ENCODE peak calls at places on chromosomes 6 and 20, in seven cellular contexts. A is prostate gland, X is HCT116, U is suprapubic skin, O is H1, C is breast epithelium, K is transverse colon. V is an unnamed sample.

GRCh38 chr6:9224539-9224938 is 789.2 kb upstream of the SLC35B3 start:
- DNase-seq in A (no peak), X (no peak), U (no peak), O (no peak), C (no peak), K (no peak), V (no peak)

GRCh38 chr20:45415822-45416637 is at the start of gene PIGT:
- DNase-seq in A (peak), X (peak), U (peak), O (peak), C (peak), K (peak), V (no peak)

GRCh38 chr20:36777576-36777975 is 4.0 kb upstream of the DSN1 start:
- DNase-seq in A (no peak), X (no peak), U (no peak), O (no peak), C (no peak), K (no peak), V (no peak)

GRCh38 chr20:63810730-63811490 is 20.2 kb downstream of the ZBTB46 start:
- DNase-seq in A (no peak), X (no peak), U (no peak), O (no peak), C (no peak), K (no peak), V (no peak)

GRCh38 chr6:109743739-109744138 is 52.6 kb downstream of the FIG4 start:
- DNase-seq in A (no peak), X (no peak), U (no peak), O (no peak), C (no peak), K (no peak), V (no peak)

GRCh38 chr6:68559052-68559451 is 76.0 kb upstream of the ADGRB3 start:
- DNase-seq in A (no peak), X (no peak), U (no peak), O (no peak), C (no peak), K (no peak), V (no peak)

GRCh38 chr6:158756126-158756525 is 63.0 kb downstream of the EZR start:
- DNase-seq in A (no peak), X (no peak), U (no peak), O (no peak), C (peak), K (no peak), V (no peak)

GRCh38 chr20:61922411-61922810 is 143.3 kb downstream of the TAF4 start:
- DNase-seq in A (no peak), X (no peak), U (no peak), O (no peak), C (no peak), K (no peak), V (no peak)

GRCh38 chr6:17042422-17043147 is 59.3 kb upstream of the STMND1 start:
- DNase-seq in A (no peak), X (peak), U (no peak), O (peak), C (no peak), K (peak), V (no peak)

GRCh38 chr6:158313989-158314388 is 1.7 kb downstream of the TULP4 start:
- DNase-seq in A (no peak), X (no peak), U (no peak), O (no peak), C (no peak), K (no peak), V (no peak)

GRCh38 chr20:48197034-48197433 is 411.8 kb upstream of the SULF2 start:
- DNase-seq in A (no peak), X (no peak), U (no peak), O (no peak), C (no peak), K (no peak), V (no peak)

GRCh38 chr6:37251211-37251610 is 6.4 kb upstream of the TBC1D22B start:
- DNase-seq in A (no peak), X (no peak), U (no peak), O (no peak), C (no peak), K (no peak), V (no peak)

GRCh38 chr6:148249160-148249559 is 93.5 kb upstream of the SASH1 start:
- DNase-seq in A (no peak), X (no peak), U (no peak), O (no peak), C (no peak), K (no peak), V (no peak)
- TF ChIP-seq POLR2AphosphoS5 in A (no peak), X (no peak), U (no peak), O (no peak), C (no peak), K (no peak), V (no peak)

DNA sequence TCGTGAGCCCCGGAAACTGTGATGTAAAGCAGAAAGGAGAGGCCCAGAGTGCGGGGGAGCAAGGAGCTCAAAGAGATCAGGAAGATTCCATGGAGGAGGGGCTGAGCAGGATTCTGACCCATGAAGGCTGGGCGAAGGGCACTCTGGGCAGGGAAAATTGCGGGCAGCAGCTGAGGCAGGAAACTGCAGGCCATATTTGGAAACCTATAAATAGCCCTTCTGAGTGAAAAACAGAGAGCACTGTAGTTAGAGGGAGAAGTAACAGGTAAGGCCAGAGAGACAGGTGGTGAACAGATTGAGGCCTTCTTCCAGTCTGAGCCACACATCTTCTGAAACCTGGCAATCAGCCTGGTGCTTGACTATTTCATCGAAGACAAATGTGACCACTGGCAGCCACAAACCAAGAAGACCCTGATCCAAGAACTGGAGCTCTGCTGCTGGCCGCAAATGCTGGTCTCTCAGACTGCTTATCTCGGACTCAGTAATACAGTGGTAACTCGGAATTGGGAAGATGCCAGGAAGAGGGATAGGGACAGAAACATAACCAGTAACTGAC is 14.1 kb upstream of the BEND3 start:
- DNase-seq in A (no peak), X (no peak), U (no peak), O (no peak), C (no peak), K (no peak), V (no peak)
- H3K27ac ChIP-seq in A (no peak), X (no peak), U (no peak), O (no peak), C (no peak), K (no peak), V (no peak)

GRCh38 chr6:110898111-110898510 is 23.5 kb downstream of the AMD1 start:
- DNase-seq in A (no peak), X (no peak), U (no peak), O (no peak), C (no peak), K (no peak), V (no peak)

GRCh38 chr6:110902091-110902490 is 27.5 kb downstream of the AMD1 start:
- DNase-seq in A (no peak), X (no peak), U (no peak), O (no peak), C (no peak), K (no peak), V (no peak)

GRCh38 chr6:110895907-110896608 is 21.5 kb downstream of the AMD1 start:
- DNase-seq in A (no peak), X (no peak), U (no peak), O (no peak), C (no peak), K (no peak), V (no peak)

GRCh38 chr6:110897433-110897832 is 22.8 kb downstream of the AMD1 start:
- DNase-seq in A (no peak), X (no peak), U (no peak), O (no peak), C (no peak), K (no peak), V (no peak)

GRCh38 chr6:110900028-110900598 is 25.5 kb downstream of the AMD1 start:
- DNase-seq in A (no peak), X (no peak), U (no peak), O (no peak), C (no peak), K (no peak), V (no peak)
- TF ChIP-seq POLR2A in A (no peak), X (no peak), U (no peak), O (peak), C (no peak), K (no peak), V (no peak)

GRCh38 chr6:142926494-142927273 is 18.3 kb downstream of the HIVEP2 start:
- DNase-seq in A (peak), X (no peak), U (peak), O (no peak), C (peak), K (peak), V (no peak)
- TF ChIP-seq POLR2AphosphoS5 in A (no peak), X (peak), U (peak), O (peak), C (peak), K (no peak), V (no peak)

GRCh38 chr6:129946439-129947140 is 71.8 kb upstream of the L3MBTL3 start:
- DNase-seq in A (no peak), X (no peak), U (no peak), O (no peak), C (no peak), K (no peak), V (no peak)
- H3K27ac ChIP-seq in A (no peak), X (no peak), U (no peak), O (no peak), C (no peak), K (no peak), V (no peak)

GRCh38 chr6:28960846-28961500 is 37.2 kb upstream of the TRIM27 start:
- DNase-seq in A (no peak), X (no peak), U (no peak), O (no peak), C (no peak), K (no peak), V (no peak)
- TF ChIP-seq POLR2A in A (no peak), X (no peak), U (no peak), O (no peak), C (no peak), K (no peak), V (no peak)

GRCh38 chr6:170148709-170149470 is 142.0 kb downstream of the DLL1 start:
- DNase-seq in A (no peak), X (no peak), U (peak), O (no peak), C (peak), K (no peak), V (no peak)

GRCh38 chr6:170147832-170148708 is 142.8 kb downstream of the DLL1 start:
- DNase-seq in A (no peak), X (no peak), U (peak), O (no peak), C (peak), K (peak), V (no peak)

GRCh38 chr6:170144952-170145587 is 145.8 kb downstream of the DLL1 start:
- DNase-seq in A (no peak), X (no peak), U (peak), O (no peak), C (no peak), K (no peak), V (no peak)

GRCh38 chr6:170146640-170147039 is 144.2 kb downstream of the DLL1 start:
- DNase-seq in A (no peak), X (no peak), U (peak), O (no peak), C (peak), K (no peak), V (no peak)

GRCh38 chr6:170147056-170147787 is 143.7 kb downstream of the DLL1 start:
- DNase-seq in A (peak), X (no peak), U (peak), O (no peak), C (peak), K (no peak), V (no peak)
- TF ChIP-seq POLR2AphosphoS5 in A (peak), X (no peak), U (no peak), O (no peak), C (no peak), K (no peak), V (no peak)

GRCh38 chr20:35721219-35721618 is 20.8 kb downstream of the RBM39 start:
- DNase-seq in A (no peak), X (no peak), U (no peak), O (no peak), C (no peak), K (no peak), V (no peak)

GRCh38 chr20:35719717-35720116 is 20.5 kb downstream of the ROMO1 start:
- DNase-seq in A (no peak), X (no peak), U (no peak), O (no peak), C (no peak), K (no peak), V (no peak)

GRCh38 chr20:35721621-35722020 is 20.4 kb downstream of the RBM39 start:
- DNase-seq in A (no peak), X (no peak), U (no peak), O (no peak), C (no peak), K (no peak), V (no peak)

GRCh38 chr20:35720165-35721123 is 21.2 kb downstream of the ROMO1 start:
- DNase-seq in A (no peak), X (no peak), U (peak), O (no peak), C (no peak), K (no peak), V (no peak)

GRCh38 chr20:35718972-35719635 is 19.9 kb downstream of the ROMO1 start:
- DNase-seq in A (no peak), X (no peak), U (no peak), O (no peak), C (no peak), K (no peak), V (no peak)
- H3K27ac ChIP-seq in A (no peak), X (no peak), U (no peak), O (no peak), C (no peak), K (no peak), V (no peak)

V was measured in vagina.